ENCODE peak calls at places on chromosomes 6 and 20, in six cellular contexts. A is MM.1S, F is IMR-90, O is kidney epithelial cell, Y is body of pancreas, H is PC-3. D is an unnamed sample.

GRCh38 chr6:141141870-141142269 is 990.9 kb upstream of the GJE1 start:
- DNase-seq in A (no peak), F (no peak), O (no peak), Y (no peak), H (peak; percentile 12), D (no peak)

GRCh38 chr6:39892490-39893129 is 41.7 kb downstream of the MOCS1 start:
- DNase-seq in A (peak; percentile 54), F (peak; percentile 69), O (no peak), Y (peak; percentile 84), H (peak; percentile 44), D (peak; percentile 73)

GRCh38 chr20:32325706-32326506 is 32.2 kb upstream of the ASXL1 start:
- DNase-seq in A (no peak), F (peak; percentile 79), O (no peak), Y (peak; percentile 63), H (peak; percentile 96), D (peak; percentile 82)

GRCh38 chr20:19889011-19889953 is 127.9 kb upstream of the NAA20 start:
- DNase-seq in A (no peak), F (peak; percentile 76), O (peak; percentile 45), Y (peak; percentile 49), H (peak; percentile 52), D (peak; percentile 89)

GRCh38 chr6:138465007-138465645 is 34.2 kb downstream of the NHSL1 start:
- DNase-seq in A (no peak), F (peak; percentile 98), O (peak; percentile 97), Y (no peak), H (peak; percentile 88), D (peak; percentile 97)

GRCh38 chr20:48193626-48194025 is 408.3 kb upstream of the SULF2 start:
- DNase-seq in A (no peak), F (no peak), O (no peak), Y (no peak), H (no peak), D (no peak)

GRCh38 chr20:62053465-62054196 is 12.1 kb downstream of the TAF4 start:
- DNase-seq in A (no peak), F (no peak), O (no peak), Y (no peak), H (no peak), D (no peak)

GRCh38 chr6:15264902-15265761 is 19.3 kb downstream of the JARID2 start:
- DNase-seq in A (no peak), F (peak; percentile 79), O (no peak), Y (peak; percentile 21), H (no peak), D (peak; percentile 56)

GRCh38 chr6:125154184-125155135 is 887 bp downstream of the TPD52L1 start:
- DNase-seq in A (no peak), F (no peak), O (no peak), Y (peak; percentile 74), H (peak; percentile 58), D (no peak)

GRCh38 chr6:161393839-161394364 is 120.0 kb upstream of the AGPAT4 start:
- DNase-seq in A (peak; percentile 68), F (peak; percentile 90), O (peak; percentile 77), Y (peak; percentile 50), H (peak; percentile 82), D (peak; percentile 91)

DNA sequence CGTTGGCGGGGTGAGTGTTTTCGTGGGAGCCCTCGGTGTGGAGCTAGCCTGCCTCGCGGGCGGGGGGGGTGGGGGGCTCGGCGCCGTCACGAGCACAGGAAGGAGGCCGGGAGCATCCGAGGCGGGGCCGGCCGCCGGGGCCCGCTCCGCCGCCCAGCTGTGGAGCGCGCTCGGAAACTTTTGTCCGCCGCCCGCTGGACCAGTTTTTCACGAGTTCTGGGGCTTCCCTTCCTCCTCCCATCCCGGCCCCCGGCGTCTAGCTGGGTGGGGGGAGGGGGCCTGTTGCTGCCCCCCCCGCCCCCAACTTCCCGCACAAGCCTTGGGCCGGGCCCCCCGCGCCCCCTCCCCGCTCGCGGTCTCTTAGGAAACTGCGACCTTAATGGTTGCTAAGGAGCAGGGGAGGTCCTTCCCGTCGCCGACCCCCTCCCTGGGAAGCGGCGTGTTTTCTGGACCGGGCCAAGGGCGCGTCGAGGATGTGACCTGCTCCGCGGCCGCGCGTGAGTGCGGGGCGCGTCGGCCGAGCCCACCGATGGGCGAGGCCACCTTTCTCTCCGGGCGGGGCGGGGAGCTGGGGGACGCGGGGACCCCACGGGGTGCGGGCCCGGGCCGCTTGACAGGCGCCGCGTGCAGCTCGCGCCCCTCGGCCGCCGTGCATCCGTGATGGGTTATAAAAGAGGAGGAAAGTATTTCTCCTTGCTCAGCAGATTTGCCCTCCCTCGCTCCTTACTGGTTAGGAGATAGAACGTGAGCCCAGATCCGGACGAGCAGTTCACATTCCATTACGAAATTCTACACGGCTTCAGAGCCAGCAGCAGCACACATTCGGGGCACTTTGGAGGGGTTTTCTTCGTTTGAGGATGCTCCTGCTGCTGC is 1.4 kb downstream of the RREB1 start:
- DNase-seq in A (peak; percentile 48), F (peak; percentile 82), O (no peak), Y (peak; percentile 61), H (peak; percentile 71), D (peak; percentile 62)
- TF ChIP-seq CTCF in A (no peak), F (no peak), O (no peak), Y (no peak), H (no peak), D (no peak)

DNA sequence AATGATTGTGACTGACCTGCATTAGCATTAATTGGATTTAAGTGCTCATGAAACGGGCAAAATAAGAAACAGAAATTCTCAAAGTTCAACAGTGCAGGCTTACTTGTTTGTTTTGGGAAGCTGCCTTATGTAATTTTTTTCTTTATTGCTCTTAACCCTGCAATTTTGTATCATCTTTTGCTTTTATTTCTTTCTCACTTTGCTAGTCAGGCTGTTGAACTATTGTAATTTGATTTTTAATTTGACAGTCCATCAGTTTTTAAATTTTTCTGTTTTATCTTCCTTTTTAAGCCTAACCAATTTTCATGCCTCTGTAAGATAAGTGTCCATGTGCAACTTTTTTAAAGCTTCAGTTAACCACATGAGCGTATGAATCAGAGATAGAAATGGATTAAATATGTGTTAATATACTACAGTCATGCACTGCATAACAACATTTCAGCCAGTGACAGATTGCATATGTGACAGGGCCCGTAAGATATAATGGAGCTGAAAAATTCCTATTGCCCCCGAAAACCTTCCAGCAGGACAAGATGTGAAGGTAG is 44.6 kb downstream of the PEX7 start:
- DNase-seq in A (no peak), F (peak; percentile 48), O (no peak), Y (no peak), H (no peak), D (no peak)
- H3K4me3 ChIP-seq in A (no peak overlapping the region), F (no peak overlapping the region), O (no peak overlapping the region), Y (no peak overlapping the region), H (no peak overlapping the region), D (no peak overlapping the region)

GRCh38 chr20:41365785-41366545 is 653 bp downstream of the EMILIN3 start:
- DNase-seq in A (no peak), F (no peak), O (no peak), Y (no peak), H (no peak), D (no peak)
- TF ChIP-seq CTCF in A (no peak), F (no peak), O (no peak), Y (no peak), H (no peak), D (no peak)

GRCh38 chr6:12160350-12160749 is 129.8 kb upstream of the EDN1 start:
- DNase-seq in A (no peak), F (peak; percentile 57), O (no peak), Y (no peak), H (no peak), D (peak; percentile 65)

GRCh38 chr6:12163149-12163548 is 127.0 kb upstream of the EDN1 start:
- DNase-seq in A (no peak), F (no peak), O (no peak), Y (no peak), H (no peak), D (no peak)

GRCh38 chr6:12162203-12162602 is 128.0 kb upstream of the EDN1 start:
- DNase-seq in A (no peak), F (no peak), O (no peak), Y (no peak), H (no peak), D (no peak)

GRCh38 chr6:12163744-12164507 is 126.2 kb upstream of the EDN1 start:
- DNase-seq in A (no peak), F (no peak), O (no peak), Y (no peak), H (peak; percentile 19), D (no peak)

DNA sequence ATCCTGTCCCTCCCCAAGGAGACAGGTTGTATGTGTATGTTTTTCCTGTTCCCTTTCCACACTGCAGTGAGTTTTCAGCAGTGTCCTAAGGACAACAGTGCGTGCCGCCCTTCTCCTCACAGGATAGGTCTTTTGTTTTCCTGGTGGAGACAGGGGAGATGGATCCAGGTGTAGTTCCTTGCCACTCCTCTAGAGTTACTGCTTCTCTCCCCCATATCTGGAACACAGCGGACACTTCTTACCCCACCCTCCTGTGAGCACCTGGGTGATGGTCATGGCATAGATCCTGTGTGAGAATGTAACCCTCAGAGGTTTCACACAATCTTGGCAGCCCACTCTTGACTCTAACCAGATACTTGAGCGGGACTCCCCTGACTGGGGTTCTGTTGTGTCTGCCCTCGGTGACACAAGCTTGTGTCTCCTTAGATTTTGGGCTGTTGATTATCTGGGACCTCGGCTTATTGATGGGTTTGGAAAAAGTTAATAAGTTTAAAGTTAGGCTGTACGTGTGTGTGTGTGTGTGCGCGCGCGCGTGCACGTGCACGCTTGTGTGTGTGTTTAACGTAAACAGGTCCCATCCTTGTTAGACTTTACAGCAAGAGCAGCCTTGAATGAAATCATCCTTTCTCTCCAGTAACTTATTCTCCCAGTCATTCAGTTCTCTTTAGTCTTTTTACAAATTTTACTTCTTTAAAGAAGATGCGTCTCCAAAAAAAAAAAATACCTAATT is 131.3 kb upstream of the EDN1 start:
- DNase-seq in A (no peak), F (no peak), O (no peak), Y (no peak), H (no peak), D (no peak)
- H3K4me3 ChIP-seq in A (no peak overlapping the region), F (no peak overlapping the region), O (no peak overlapping the region), Y (no peak overlapping the region), H (no peak overlapping the region), D (no peak overlapping the region)

GRCh38 chr6:21019614-21020013 is 485.4 kb downstream of the CDKAL1 start:
- DNase-seq in A (no peak), F (peak; percentile 25), O (no peak), Y (no peak), H (peak; percentile 28), D (peak; percentile 29)
- TF ChIP-seq CTCF in A (no peak), F (peak; percentile 47), O (peak; percentile 28), Y (peak; percentile 17), H (peak; percentile 59), D (peak; percentile 39)